ENCODE peak calls at places on chromosomes 1 and 21, in seven cellular contexts. X is IMR-90, Z is GM12864, G is lower lobe of right lung, M is A673, Q is left ventricle myocardium inferior, W is astrocyte of the cerebellum. J is an unnamed sample.

GRCh38 chr1:193104906-193105820 is at the start of gene GLRX2:
- DNase-seq in X (peak), Z (no peak), G (peak), M (peak), Q (peak), W (peak), J (no peak)

GRCh38 chr1:32816676-32817158 is 441 bp downstream of the YARS1 start:
- DNase-seq in X (peak), Z (no peak), G (no peak), M (peak), Q (no peak), W (no peak), J (no peak)

GRCh38 chr1:25106981-25107642 is 125.2 kb downstream of the SYF2 start:
- DNase-seq in X (no peak), Z (no peak), G (no peak), M (no peak), Q (no peak), W (no peak), J (no peak)

GRCh38 chr1:181094813-181095212 is 6.3 kb downstream of the IER5 start:
- DNase-seq in X (peak), Z (no peak), G (no peak), M (peak), Q (no peak), W (peak), J (peak)

GRCh38 chr1:218345673-218346390 is 696 bp downstream of the TGFB2 start:
- DNase-seq in X (peak), Z (no peak), G (peak), M (peak), Q (peak), W (peak), J (no peak)

GRCh38 chr1:145849356-145850165 is 4.1 kb downstream of the NUDT17 start:
- DNase-seq in X (peak), Z (no peak), G (no peak), M (no peak), Q (no peak), W (no peak), J (no peak)

GRCh38 chr1:206982216-206982615 is 12.0 kb upstream of the FCAMR start:
- DNase-seq in X (peak), Z (no peak), G (peak), M (peak), Q (peak), W (no peak), J (peak)

GRCh38 chr1:67945733-67946374 is 104.6 kb downstream of the DIRAS3 start:
- DNase-seq in X (peak), Z (no peak), G (no peak), M (no peak), Q (peak), W (no peak), J (no peak)

GRCh38 chr1:110220324-110220723 is 10.2 kb downstream of the KCNC4 start:
- DNase-seq in X (no peak), Z (no peak), G (no peak), M (no peak), Q (no peak), W (no peak), J (no peak)

GRCh38 chr1:47230692-47231313 is 1.2 kb downstream of the TAL1 start:
- DNase-seq in X (no peak), Z (no peak), G (no peak), M (no peak), Q (no peak), W (no peak), J (no peak)

GRCh38 chr1:3005771-3006170 is 15.5 kb upstream of the ACTRT2 start:
- DNase-seq in X (no peak), Z (no peak), G (no peak), M (no peak), Q (no peak), W (no peak), J (no peak)

GRCh38 chr1:8343464-8344001 is 25.6 kb downstream of the SLC45A1 start:
- DNase-seq in X (peak), Z (no peak), G (peak), M (peak), Q (peak), W (peak), J (peak)

GRCh38 chr1:104780470-104781078 is 1030.9 kb downstream of the AMY1C start:
- DNase-seq in X (peak), Z (no peak), G (no peak), M (peak), Q (no peak), W (peak), J (no peak)

GRCh38 chr1:212162635-212163034 is 122.6 kb upstream of the PPP2R5A start:
- DNase-seq in X (peak), Z (peak), G (no peak), M (no peak), Q (peak), W (peak), J (peak)

GRCh38 chr1:78292361-78292760 is 198.4 kb upstream of the PTGFR start:
- DNase-seq in X (peak), Z (no peak), G (no peak), M (no peak), Q (no peak), W (no peak), J (peak)

GRCh38 chr1:239816090-239816812 is 275.4 kb upstream of the FMN2 start:
- DNase-seq in X (peak), Z (no peak), G (peak), M (peak), Q (no peak), W (peak), J (peak)

GRCh38 chr1:63590161-63590560 is 3.0 kb upstream of the PGM1 start:
- DNase-seq in X (peak), Z (no peak), G (no peak), M (no peak), Q (no peak), W (peak), J (no peak)

GRCh38 chr1:99850458-99850974 is 355 bp downstream of the AGL start:
- DNase-seq in X (no peak), Z (no peak), G (no peak), M (peak), Q (no peak), W (no peak), J (no peak)

GRCh38 chr21:46126321-46127238 is 28.7 kb downstream of the COL6A2 start:
- DNase-seq in X (no peak), Z (no peak), G (peak), M (no peak), Q (no peak), W (no peak), J (no peak)

GRCh38 chr1:212219679-212220463 is 65.3 kb upstream of the PPP2R5A start:
- DNase-seq in X (peak), Z (no peak), G (no peak), M (no peak), Q (no peak), W (peak), J (no peak)

GRCh38 chr1:62439652-62440371 is 3.0 kb downstream of the USP1 start:
- DNase-seq in X (peak), Z (peak), G (no peak), M (peak), Q (no peak), W (peak), J (no peak)

GRCh38 chr1:13935336-13935735 is 235.3 kb downstream of the PRDM2 start:
- DNase-seq in X (no peak), Z (no peak), G (no peak), M (peak), Q (no peak), W (no peak), J (no peak)

GRCh38 chr1:168148916-168149315 is 12.2 kb upstream of the GPR161 start:
- DNase-seq in X (no peak), Z (peak), G (no peak), M (no peak), Q (no peak), W (no peak), J (no peak)

GRCh38 chr21:36099000-36099399 is 29.2 kb downstream of the CBR1 start:
- DNase-seq in X (no peak), Z (no peak), G (no peak), M (no peak), Q (no peak), W (no peak), J (no peak)

GRCh38 chr1:177181631-177182291 is 11.0 kb downstream of the BRINP2 start:
- DNase-seq in X (peak), Z (no peak), G (peak), M (peak), Q (peak), W (peak), J (no peak)

GRCh38 chr1:11563560-11564069 is 84.7 kb downstream of the DISP3 start:
- DNase-seq in X (no peak), Z (no peak), G (no peak), M (no peak), Q (no peak), W (no peak), J (no peak)

GRCh38 chr1:62882161-62882560 is 98.2 kb downstream of the ATG4C start:
- DNase-seq in X (no peak), Z (no peak), G (no peak), M (no peak), Q (no peak), W (no peak), J (no peak)

GRCh38 chr1:229024528-229025119 is 246.3 kb upstream of the RAB4A start:
- DNase-seq in X (peak), Z (no peak), G (no peak), M (peak), Q (peak), W (peak), J (peak)

GRCh38 chr1:243903023-243903422 is 53.0 kb upstream of the AKT3 start:
- DNase-seq in X (no peak), Z (no peak), G (no peak), M (no peak), Q (no peak), W (no peak), J (no peak)

GRCh38 chr1:116538527-116538926 is 32.3 kb downstream of the CD58 start:
- DNase-seq in X (peak), Z (no peak), G (no peak), M (no peak), Q (no peak), W (no peak), J (no peak)

GRCh38 chr21:45991606-45992301 is 10.2 kb downstream of the COL6A1 start:
- DNase-seq in X (no peak), Z (no peak), G (no peak), M (no peak), Q (peak), W (no peak), J (no peak)

GRCh38 chr1:223776075-223776814 is 63.9 kb downstream of the CAPN2 start:
- DNase-seq in X (peak), Z (no peak), G (no peak), M (peak), Q (no peak), W (peak), J (peak)

DNA sequence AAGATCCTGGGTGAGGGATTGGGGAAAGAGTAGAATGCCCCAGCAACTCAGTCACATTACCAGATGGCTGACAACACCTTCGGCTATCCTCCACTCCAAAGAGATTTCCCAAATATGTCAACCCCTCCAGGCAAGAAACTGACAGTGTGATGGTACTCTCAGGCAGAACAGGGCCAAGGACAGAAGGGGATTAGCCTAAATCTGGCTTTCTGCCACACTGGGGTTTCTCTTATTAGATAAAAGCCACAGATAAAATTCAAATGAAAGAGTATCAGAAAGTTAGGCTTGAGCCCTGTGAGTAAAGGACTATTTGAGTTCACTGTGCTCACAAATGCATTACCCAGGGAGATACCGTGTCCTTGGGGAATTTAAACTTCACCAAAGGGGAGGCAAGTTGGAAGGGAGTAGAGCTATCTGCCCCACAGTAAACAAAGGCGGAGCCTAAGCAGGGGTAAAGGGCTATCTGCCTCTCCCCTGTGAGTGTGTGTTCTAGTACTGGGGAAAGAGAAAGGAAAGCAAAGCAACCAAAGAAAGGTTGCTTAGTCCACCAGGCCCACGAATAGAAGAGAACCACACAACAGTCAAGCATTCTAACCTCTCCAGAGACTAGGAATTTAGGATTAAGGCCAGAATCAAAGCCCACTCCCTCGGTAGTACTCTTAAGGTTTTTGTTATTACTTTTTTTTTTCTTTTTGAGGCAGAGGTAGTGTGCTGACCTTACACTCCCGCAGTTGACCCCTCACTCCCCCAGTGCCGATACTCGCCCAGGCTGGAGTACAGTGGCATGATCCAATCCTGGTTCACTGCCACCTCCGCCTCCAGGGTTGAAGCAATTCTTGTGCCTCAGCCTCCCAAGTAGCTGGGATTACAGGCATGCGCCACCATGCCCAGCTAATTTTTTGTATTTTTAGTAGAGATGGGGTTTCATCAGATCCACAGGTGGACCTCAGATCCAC is 12.8 kb downstream of the TPM3 start:
- DNase-seq in X (no peak), Z (no peak), G (no peak), M (peak), Q (no peak), W (no peak), J (no peak)
- H3K4me3 ChIP-seq in X (no peak), Z (no peak), G (peak), M (peak), Q (peak), W (no peak), J (no peak)

GRCh38 chr1:19426294-19427086 is 58.8 kb downstream of the CAPZB start:
- DNase-seq in X (no peak), Z (no peak), G (no peak), M (no peak), Q (peak), W (no peak), J (no peak)
- H3K4me3 ChIP-seq in X (no peak), Z (no peak), G (no peak), M (no peak), Q (no peak), W (no peak), J (no peak)

DNA sequence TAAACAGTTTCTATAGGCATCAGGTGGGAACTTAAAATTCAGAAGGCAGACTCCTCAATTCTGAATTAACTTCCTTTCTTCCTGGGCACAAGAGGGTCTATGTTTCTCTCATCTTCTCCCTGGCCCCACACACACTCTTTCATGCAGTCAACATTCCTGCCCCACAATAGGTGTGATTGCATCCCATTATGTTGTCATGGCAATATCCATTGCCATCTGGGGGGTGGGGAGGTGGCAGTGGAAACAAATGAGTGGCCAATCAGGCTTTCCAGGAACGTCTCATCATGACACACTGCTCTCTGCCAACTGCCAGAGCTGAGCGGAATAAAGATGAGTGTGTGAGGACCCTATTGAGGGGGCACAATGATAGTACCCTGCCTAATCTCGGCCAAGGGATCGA is 80.5 kb downstream of the KCND3 start:
- DNase-seq in X (no peak), Z (no peak), G (no peak), M (no peak), Q (no peak), W (no peak), J (no peak)
- H3K4me3 ChIP-seq in X (no peak), Z (no peak), G (no peak), M (no peak), Q (no peak), W (no peak), J (no peak)

GRCh38 chr1:161018631-161018930 is 2.4 kb downstream of the F11R start:
- DNase-seq in X (no peak), Z (no peak), G (no peak), M (no peak), Q (no peak), W (no peak), J (no peak)
- H3K4me3 ChIP-seq in X (no peak), Z (no peak), G (peak), M (no peak), Q (no peak), W (no peak), J (no peak)

DNA sequence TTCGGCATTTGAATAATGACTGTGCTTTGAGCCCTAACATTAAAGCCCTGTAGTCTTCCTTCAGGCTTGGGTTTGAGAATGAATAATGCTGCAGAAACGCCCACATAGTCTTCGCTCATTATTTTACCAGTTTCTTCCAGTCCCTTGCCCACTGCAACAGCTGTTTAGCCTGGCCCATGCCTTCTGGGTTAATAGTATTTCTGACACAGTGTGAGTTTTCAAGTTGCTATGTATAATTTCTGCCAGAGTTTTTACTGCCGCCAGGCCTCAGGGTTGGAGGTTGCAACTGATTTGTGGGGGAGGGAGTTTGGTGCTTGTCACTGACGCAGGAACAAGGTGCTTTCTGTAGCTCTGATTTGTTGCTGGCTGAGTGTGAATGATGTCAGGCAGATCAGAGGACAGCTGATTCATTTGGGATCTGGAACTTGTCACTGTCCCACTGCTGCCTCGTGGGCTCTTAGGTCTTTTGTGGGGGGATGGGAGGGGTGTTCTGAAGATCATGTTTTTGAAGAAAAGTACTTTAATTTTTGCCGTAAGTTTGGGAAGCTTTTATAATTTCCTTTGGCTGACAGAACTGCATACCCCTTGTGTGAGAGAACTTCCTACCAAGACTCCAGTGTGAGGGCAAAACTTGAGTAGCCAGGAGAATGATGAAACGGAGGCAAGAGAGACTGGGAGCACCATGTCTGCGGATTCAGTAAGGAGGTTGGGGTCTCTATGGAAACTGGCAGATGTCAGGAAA is 109.9 kb downstream of the MAST2 start:
- DNase-seq in X (peak), Z (no peak), G (no peak), M (peak), Q (peak), W (peak), J (peak)
- H3K4me3 ChIP-seq in X (no peak), Z (no peak), G (no peak), M (no peak), Q (peak), W (no peak), J (peak)

GRCh38 chr1:114668784-114669561 is 876 bp downstream of the DENND2C start:
- DNase-seq in X (peak), Z (no peak), G (no peak), M (no peak), Q (no peak), W (no peak), J (no peak)
- H3K4me3 ChIP-seq in X (peak), Z (peak), G (peak), M (peak), Q (peak), W (peak), J (peak)

J was measured in AG09309.